ENCODE peak calls at places on chromosomes 2 and 18, in four cellular contexts. One of them, this sample, is unnamed.

GRCh38 chr2:190791347-190791982 is 89.2 kb upstream of the GLS start:
- DNase-seq in HFF-Myc: peak
- DNase-seq in neural crest cell: no peak
- DNase-seq in osteocyte: no peak
- DNase-seq in this sample: peak

GRCh38 chr2:156115338-156115737 is 217.2 kb downstream of the NR4A2 start:
- DNase-seq in HFF-Myc: no peak
- DNase-seq in neural crest cell: no peak
- DNase-seq in osteocyte: no peak
- DNase-seq in this sample: no peak

GRCh38 chr2:101121174-101121573 is 30.0 kb downstream of the TBC1D8 start:
- DNase-seq in neural crest cell: no peak
- DNase-seq in osteocyte: no peak
- DNase-seq in HFF-Myc: no peak
- DNase-seq in this sample: no peak

GRCh38 chr2:238569415-238570195 is 142.9 kb downstream of the ASB1 start:
- DNase-seq in neural crest cell: no peak
- DNase-seq in osteocyte: no peak
- DNase-seq in HFF-Myc: no peak
- DNase-seq in this sample: no peak

GRCh38 chr18:51603551-51603950 is 406.1 kb upstream of the MEX3C start:
- DNase-seq in HFF-Myc: no peak
- DNase-seq in osteocyte: no peak
- DNase-seq in neural crest cell: no peak
- DNase-seq in this sample: no peak

GRCh38 chr2:114661926-114662670 is 219.7 kb downstream of the DPP10 start:
- DNase-seq in HFF-Myc: no peak
- DNase-seq in neural crest cell: peak
- DNase-seq in osteocyte: peak
- DNase-seq in this sample: peak

GRCh38 chr2:70716131-70716766 is 51.8 kb downstream of the ADD2 start:
- DNase-seq in osteocyte: peak
- DNase-seq in neural crest cell: no peak
- DNase-seq in HFF-Myc: no peak
- DNase-seq in this sample: no peak

GRCh38 chr2:10571673-10572072 is 118.1 kb downstream of the NOL10 start:
- DNase-seq in HFF-Myc: no peak
- DNase-seq in osteocyte: peak
- DNase-seq in neural crest cell: no peak
- DNase-seq in this sample: no peak

GRCh38 chr2:230758566-230759480 is 46.2 kb downstream of the CAB39 start:
- DNase-seq in HFF-Myc: no peak
- DNase-seq in neural crest cell: no peak
- DNase-seq in osteocyte: no peak
- DNase-seq in this sample: no peak

GRCh38 chr2:120905824-120906571 is 170.3 kb downstream of the GLI2 start:
- DNase-seq in neural crest cell: no peak
- DNase-seq in osteocyte: no peak
- DNase-seq in HFF-Myc: no peak
- DNase-seq in this sample: no peak

GRCh38 chr2:168758970-168759820 is 43.2 kb upstream of the NOSTRIN start:
- DNase-seq in neural crest cell: no peak
- DNase-seq in osteocyte: no peak
- DNase-seq in HFF-Myc: peak
- DNase-seq in this sample: peak

GRCh38 chr2:225164406-225165048 is 122.3 kb upstream of the DOCK10 start:
- DNase-seq in osteocyte: no peak
- DNase-seq in HFF-Myc: no peak
- DNase-seq in neural crest cell: no peak
- DNase-seq in this sample: no peak

GRCh38 chr18:50051288-50051687 is 143.7 kb downstream of the MYO5B start:
- DNase-seq in neural crest cell: no peak
- DNase-seq in osteocyte: no peak
- DNase-seq in HFF-Myc: no peak
- DNase-seq in this sample: no peak

GRCh38 chr18:77099501-77100370 is 32.8 kb downstream of the MBP start:
- DNase-seq in neural crest cell: no peak
- DNase-seq in HFF-Myc: no peak
- DNase-seq in osteocyte: no peak
- DNase-seq in this sample: no peak

GRCh38 chr18:63084220-63084619 is 235.3 kb downstream of the BCL2 start:
- DNase-seq in HFF-Myc: no peak
- DNase-seq in neural crest cell: no peak
- DNase-seq in osteocyte: no peak
- DNase-seq in this sample: no peak

GRCh38 chr2:24806660-24807036 is 13.4 kb downstream of the CENPO start:
- DNase-seq in HFF-Myc: no peak
- DNase-seq in neural crest cell: no peak
- DNase-seq in osteocyte: no peak
- DNase-seq in this sample: no peak

GRCh38 chr2:43169091-43169936 is 57.1 kb downstream of the ZFP36L2 start:
- DNase-seq in osteocyte: no peak
- DNase-seq in HFF-Myc: no peak
- DNase-seq in neural crest cell: no peak
- DNase-seq in this sample: no peak

GRCh38 chr18:22827216-22827615 is 105.9 kb upstream of the RBBP8 start:
- DNase-seq in osteocyte: no peak
- DNase-seq in HFF-Myc: no peak
- DNase-seq in neural crest cell: no peak
- DNase-seq in this sample: no peak

GRCh38 chr2:60152226-60152833 is 401.1 kb downstream of the BCL11A start:
- DNase-seq in HFF-Myc: peak
- DNase-seq in osteocyte: no peak
- DNase-seq in neural crest cell: peak
- DNase-seq in this sample: no peak

GRCh38 chr2:210271300-210271699 is 43.7 kb downstream of the MYL1 start:
- DNase-seq in osteocyte: no peak
- DNase-seq in neural crest cell: no peak
- DNase-seq in HFF-Myc: no peak
- DNase-seq in this sample: no peak

GRCh38 chr2:123808243-123808642 is 216.8 kb upstream of the CNTNAP5 start:
- DNase-seq in osteocyte: no peak
- DNase-seq in neural crest cell: no peak
- DNase-seq in HFF-Myc: no peak
- DNase-seq in this sample: no peak

GRCh38 chr2:45244928-45245327 is 235.7 kb upstream of the SIX2 start:
- DNase-seq in osteocyte: no peak
- DNase-seq in neural crest cell: no peak
- DNase-seq in HFF-Myc: no peak
- DNase-seq in this sample: no peak

GRCh38 chr2:191478754-191479679 is 198.9 kb upstream of the NABP1 start:
- DNase-seq in osteocyte: no peak
- DNase-seq in neural crest cell: peak
- DNase-seq in HFF-Myc: no peak
- DNase-seq in this sample: peak

GRCh38 chr2:46836295-46837111 is 79.1 kb downstream of the MCFD2 start:
- DNase-seq in HFF-Myc: no peak
- DNase-seq in neural crest cell: no peak
- DNase-seq in osteocyte: no peak
- DNase-seq in this sample: no peak

GRCh38 chr2:75022516-75022915 is 64.1 kb downstream of the POLE4 start:
- DNase-seq in neural crest cell: no peak
- DNase-seq in osteocyte: no peak
- DNase-seq in HFF-Myc: no peak
- DNase-seq in this sample: no peak

GRCh38 chr18:66995270-66995669 is 391.4 kb upstream of the CDH19 start:
- DNase-seq in HFF-Myc: no peak
- DNase-seq in osteocyte: no peak
- DNase-seq in neural crest cell: no peak
- DNase-seq in this sample: no peak

GRCh38 chr2:219335373-219335786 is 2.8 kb upstream of the RESP18 start:
- DNase-seq in neural crest cell: no peak
- DNase-seq in HFF-Myc: no peak
- DNase-seq in osteocyte: no peak
- DNase-seq in this sample: no peak

GRCh38 chr2:159172403-159172802 is 114.1 kb downstream of the WDSUB1 start:
- DNase-seq in HFF-Myc: no peak
- DNase-seq in neural crest cell: no peak
- DNase-seq in osteocyte: no peak
- DNase-seq in this sample: no peak

GRCh38 chr18:58496937-58497336 is 132.0 kb downstream of the ALPK2 start:
- DNase-seq in HFF-Myc: no peak
- DNase-seq in neural crest cell: no peak
- DNase-seq in osteocyte: no peak
- DNase-seq in this sample: peak
- TF ChIP-seq CTCF in HFF-Myc: peak
- TF ChIP-seq CTCF in neural crest cell: peak
- TF ChIP-seq CTCF in osteocyte: peak
- TF ChIP-seq CTCF in this sample: peak

GRCh38 chr18:58867281-58867961 is 2.7 kb downstream of the ZNF532 start:
- DNase-seq in neural crest cell: no peak
- DNase-seq in osteocyte: no peak
- DNase-seq in HFF-Myc: no peak
- DNase-seq in this sample: no peak
- TF ChIP-seq CTCF in neural crest cell: no peak
- TF ChIP-seq CTCF in osteocyte: no peak
- TF ChIP-seq CTCF in HFF-Myc: no peak
- TF ChIP-seq CTCF in this sample: no peak

DNA sequence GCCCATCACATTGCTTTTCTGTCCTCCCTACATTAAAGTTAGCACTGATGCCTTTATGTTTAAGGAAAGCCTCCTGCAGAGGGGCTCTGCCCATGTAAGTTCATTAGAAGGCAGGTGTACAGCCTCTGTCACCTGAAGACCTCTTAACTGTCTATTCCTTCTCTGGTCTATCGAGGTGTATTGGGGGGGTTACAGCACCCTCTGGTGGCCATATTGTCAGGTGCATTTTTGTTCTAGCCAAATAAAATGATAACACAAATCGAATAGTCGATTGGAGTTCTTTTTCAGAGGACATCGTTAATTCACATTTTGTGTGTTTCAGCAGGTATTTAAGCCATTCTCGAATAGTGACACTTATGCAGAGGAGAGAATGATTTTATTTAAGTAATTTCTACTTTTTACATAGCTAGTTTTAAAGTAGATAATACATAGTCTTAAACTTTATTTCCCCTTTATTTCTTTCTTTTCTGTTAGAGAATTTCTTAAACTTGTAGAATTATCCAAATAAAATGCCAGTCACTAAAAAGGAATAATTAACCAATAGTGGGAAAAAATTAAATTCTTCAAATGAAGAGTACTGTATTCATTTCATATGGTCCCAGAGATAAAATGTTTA is 136.8 kb downstream of the NEDD4L start:
- DNase-seq in osteocyte: no peak
- DNase-seq in neural crest cell: peak
- DNase-seq in HFF-Myc: no peak
- DNase-seq in this sample: peak
- TF ChIP-seq CTCF in osteocyte: peak
- TF ChIP-seq CTCF in neural crest cell: peak
- TF ChIP-seq CTCF in HFF-Myc: peak
- TF ChIP-seq CTCF in this sample: peak

GRCh38 chr18:46946656-46947282 is 29.4 kb downstream of the KATNAL2 start:
- DNase-seq in osteocyte: peak
- DNase-seq in HFF-Myc: peak
- DNase-seq in neural crest cell: peak
- DNase-seq in this sample: peak

GRCh38 chr18:46953195-46953594 is 35.8 kb downstream of the KATNAL2 start:
- DNase-seq in HFF-Myc: no peak
- DNase-seq in osteocyte: no peak
- DNase-seq in neural crest cell: no peak
- DNase-seq in this sample: no peak

GRCh38 chr18:46950064-46950656 is 32.8 kb downstream of the KATNAL2 start:
- DNase-seq in HFF-Myc: no peak
- DNase-seq in osteocyte: no peak
- DNase-seq in neural crest cell: no peak
- DNase-seq in this sample: no peak
- TF ChIP-seq CTCF in HFF-Myc: peak
- TF ChIP-seq CTCF in osteocyte: peak
- TF ChIP-seq CTCF in neural crest cell: peak
- TF ChIP-seq CTCF in this sample: peak

DNA sequence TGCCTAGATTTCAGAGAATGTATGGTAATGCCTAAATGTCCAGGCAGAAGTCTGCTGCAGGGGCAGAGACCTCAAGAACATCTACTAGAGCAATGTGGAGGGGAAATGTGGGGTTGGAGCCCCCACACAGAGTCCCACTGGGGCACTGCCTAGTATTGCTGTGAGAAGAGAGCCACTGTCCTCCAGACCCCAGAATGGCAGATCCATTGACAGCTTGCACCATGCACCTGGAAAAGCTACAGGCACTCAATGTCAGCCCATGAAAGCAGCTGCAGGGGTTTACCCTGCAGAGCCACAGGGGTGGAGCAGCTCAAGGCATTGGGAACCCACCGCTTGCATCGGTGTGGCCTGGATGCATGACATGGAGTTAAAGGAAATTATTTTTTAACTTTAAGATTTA is 314.1 kb downstream of the CYRIA start:
- DNase-seq in neural crest cell: no peak
- DNase-seq in HFF-Myc: no peak
- DNase-seq in osteocyte: no peak
- DNase-seq in this sample: peak
- TF ChIP-seq CTCF in neural crest cell: no peak
- TF ChIP-seq CTCF in HFF-Myc: no peak
- TF ChIP-seq CTCF in osteocyte: no peak
- TF ChIP-seq CTCF in this sample: no peak

DNA sequence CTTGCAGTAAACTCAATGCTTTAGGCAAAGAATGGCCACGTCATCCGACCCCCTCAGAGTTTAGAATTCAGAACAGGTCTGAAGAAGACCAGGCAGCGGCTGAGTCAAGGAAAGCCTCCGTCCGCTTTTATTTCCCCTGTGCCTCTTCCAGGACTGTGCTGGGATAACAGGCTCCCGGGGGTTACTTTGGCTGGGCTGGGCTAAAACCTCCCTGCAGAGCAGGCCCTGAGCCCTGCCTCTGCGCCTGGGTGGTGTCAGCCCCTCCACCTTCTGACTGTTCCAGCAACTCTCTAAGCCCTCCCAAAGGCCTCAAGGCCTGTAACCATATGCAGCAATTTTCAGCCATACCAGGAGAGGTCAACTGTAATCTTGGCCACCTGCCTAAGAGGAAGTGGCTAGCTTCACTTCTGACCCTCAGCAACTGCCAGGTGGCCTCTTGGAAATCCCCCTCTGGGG is 166.5 kb downstream of the RPIA start:
- DNase-seq in osteocyte: no peak
- DNase-seq in HFF-Myc: peak
- DNase-seq in neural crest cell: no peak
- DNase-seq in this sample: no peak
- TF ChIP-seq CTCF in osteocyte: no peak
- TF ChIP-seq CTCF in HFF-Myc: no peak
- TF ChIP-seq CTCF in neural crest cell: no peak
- TF ChIP-seq CTCF in this sample: no peak

This sample was measured in BE2C.